ENCODE peak calls at places on chromosome 6, in ten cellular contexts. One of them, this sample, is unnamed.
A peak's percentile ranks its signal among the peaks of the same experiment; 100 is the strongest.

GRCh38 chr6:129513471-129513870 is 196.5 kb downstream of the ARHGAP18 start:
- DNase-seq in spleen: no peak
- DNase-seq in GM23338: no peak
- DNase-seq in transverse colon: no peak
- DNase-seq in SK-N-SH: no peak
- DNase-seq in upper lobe of left lung: no peak
- DNase-seq in suprapubic skin: no peak
- DNase-seq in prostate gland: no peak
- DNase-seq in Panc1: no peak
- DNase-seq in sigmoid colon: no peak
- DNase-seq in this sample: no peak

GRCh38 chr6:12528581-12529363 is 187.8 kb upstream of the PHACTR1 start:
- DNase-seq in upper lobe of left lung: no peak
- DNase-seq in sigmoid colon: no peak
- DNase-seq in Panc1: no peak
- DNase-seq in transverse colon: peak; percentile 40
- DNase-seq in GM23338: no peak
- DNase-seq in spleen: no peak
- DNase-seq in suprapubic skin: no peak
- DNase-seq in prostate gland: no peak
- DNase-seq in SK-N-SH: peak; percentile 72
- DNase-seq in this sample: no peak

GRCh38 chr6:159106627-159107241 is 61.9 kb upstream of the TAGAP start:
- DNase-seq in transverse colon: peak; percentile 83
- DNase-seq in prostate gland: peak; percentile 50
- DNase-seq in SK-N-SH: no peak
- DNase-seq in spleen: peak; percentile 90
- DNase-seq in GM23338: peak; percentile 90
- DNase-seq in upper lobe of left lung: peak; percentile 77
- DNase-seq in sigmoid colon: no peak
- DNase-seq in Panc1: peak; percentile 12
- DNase-seq in suprapubic skin: no peak
- DNase-seq in this sample: no peak

GRCh38 chr6:35298625-35299140 is 1.1 kb downstream of the DEF6 start:
- DNase-seq in suprapubic skin: peak; percentile 38
- DNase-seq in transverse colon: no peak
- DNase-seq in sigmoid colon: peak; percentile 34
- DNase-seq in prostate gland: no peak
- DNase-seq in spleen: no peak
- DNase-seq in SK-N-SH: no peak
- DNase-seq in upper lobe of left lung: no peak
- DNase-seq in Panc1: no peak
- DNase-seq in GM23338: no peak
- DNase-seq in this sample: no peak

GRCh38 chr6:73803562-73804221 is 107.7 kb downstream of the CD109 start:
- DNase-seq in transverse colon: peak; percentile 11
- DNase-seq in Panc1: no peak
- DNase-seq in upper lobe of left lung: peak; percentile 23
- DNase-seq in GM23338: peak; percentile 78
- DNase-seq in SK-N-SH: peak; percentile 19
- DNase-seq in sigmoid colon: no peak
- DNase-seq in suprapubic skin: no peak
- DNase-seq in spleen: no peak
- DNase-seq in prostate gland: no peak
- DNase-seq in this sample: no peak

GRCh38 chr6:169445661-169446581 is 192.3 kb upstream of the THBS2 start:
- DNase-seq in suprapubic skin: no peak
- DNase-seq in GM23338: peak; percentile 11
- DNase-seq in spleen: no peak
- DNase-seq in sigmoid colon: no peak
- DNase-seq in transverse colon: peak; percentile 48
- DNase-seq in Panc1: no peak
- DNase-seq in SK-N-SH: no peak
- DNase-seq in upper lobe of left lung: no peak
- DNase-seq in prostate gland: no peak
- DNase-seq in this sample: no peak

GRCh38 chr6:155310596-155310995 is 3.7 kb downstream of the TFB1M start:
- DNase-seq in upper lobe of left lung: no peak
- DNase-seq in transverse colon: no peak
- DNase-seq in SK-N-SH: no peak
- DNase-seq in spleen: no peak
- DNase-seq in Panc1: no peak
- DNase-seq in suprapubic skin: no peak
- DNase-seq in sigmoid colon: no peak
- DNase-seq in GM23338: no peak
- DNase-seq in prostate gland: no peak
- DNase-seq in this sample: no peak

GRCh38 chr6:169406794-169407193 is 153.1 kb upstream of the THBS2 start:
- DNase-seq in sigmoid colon: no peak
- DNase-seq in suprapubic skin: no peak
- DNase-seq in SK-N-SH: no peak
- DNase-seq in Panc1: no peak
- DNase-seq in prostate gland: no peak
- DNase-seq in transverse colon: no peak
- DNase-seq in upper lobe of left lung: no peak
- DNase-seq in spleen: no peak
- DNase-seq in GM23338: no peak
- DNase-seq in this sample: no peak

GRCh38 chr6:170286246-170286933 is 4.5 kb downstream of the DLL1 start:
- DNase-seq in prostate gland: no peak
- DNase-seq in sigmoid colon: peak; percentile 65
- DNase-seq in spleen: peak; percentile 76
- DNase-seq in upper lobe of left lung: no peak
- DNase-seq in transverse colon: peak; percentile 51
- DNase-seq in GM23338: no peak
- DNase-seq in suprapubic skin: no peak
- DNase-seq in Panc1: no peak
- DNase-seq in SK-N-SH: peak; percentile 70
- DNase-seq in this sample: no peak

GRCh38 chr6:1388081-1388926 is 1.1 kb upstream of the FOXF2 start:
- DNase-seq in transverse colon: no peak
- DNase-seq in SK-N-SH: no peak
- DNase-seq in spleen: no peak
- DNase-seq in Panc1: no peak
- DNase-seq in suprapubic skin: no peak
- DNase-seq in prostate gland: no peak
- DNase-seq in upper lobe of left lung: no peak
- DNase-seq in sigmoid colon: no peak
- DNase-seq in GM23338: peak; percentile 51
- DNase-seq in this sample: no peak

GRCh38 chr6:27891300-27891913 is 20.8 kb downstream of the OR2B2 start:
- DNase-seq in SK-N-SH: no peak
- DNase-seq in upper lobe of left lung: no peak
- DNase-seq in prostate gland: no peak
- DNase-seq in GM23338: no peak
- DNase-seq in spleen: no peak
- DNase-seq in suprapubic skin: no peak
- DNase-seq in Panc1: no peak
- DNase-seq in transverse colon: no peak
- DNase-seq in sigmoid colon: no peak
- DNase-seq in this sample: no peak

GRCh38 chr6:117352466-117353081 is 73.2 kb downstream of the ROS1 start:
- DNase-seq in transverse colon: no peak
- DNase-seq in prostate gland: no peak
- DNase-seq in suprapubic skin: no peak
- DNase-seq in GM23338: peak; percentile 53
- DNase-seq in sigmoid colon: no peak
- DNase-seq in SK-N-SH: no peak
- DNase-seq in Panc1: no peak
- DNase-seq in upper lobe of left lung: no peak
- DNase-seq in spleen: no peak
- DNase-seq in this sample: no peak

DNA sequence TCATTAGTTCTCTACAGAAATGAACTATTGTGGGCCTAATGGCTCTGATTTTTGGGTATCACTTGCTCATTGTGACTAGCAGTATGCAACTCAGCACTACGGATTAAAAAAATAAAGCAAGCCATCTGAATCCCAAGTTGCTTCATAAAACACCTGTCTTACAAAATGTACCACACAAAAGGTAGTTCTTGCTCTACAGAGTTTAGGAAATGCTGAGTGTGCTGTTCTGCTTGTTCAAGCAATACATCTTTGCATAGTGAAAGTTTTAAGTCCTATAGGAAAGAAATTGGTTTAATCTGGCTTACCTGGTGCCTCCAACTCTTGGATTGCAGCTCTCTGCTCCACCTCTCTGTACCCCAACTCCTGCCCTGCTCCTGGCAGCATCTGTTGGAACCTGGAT is 266.7 kb upstream of the AGPAT4 start:
- DNase-seq in GM23338: no peak
- DNase-seq in sigmoid colon: no peak
- DNase-seq in suprapubic skin: no peak
- DNase-seq in spleen: no peak
- DNase-seq in SK-N-SH: no peak
- DNase-seq in upper lobe of left lung: no peak
- DNase-seq in prostate gland: no peak
- DNase-seq in transverse colon: no peak
- DNase-seq in Panc1: no peak
- DNase-seq in this sample: no peak
- TF ChIP-seq POLR2AphosphoS5 in GM23338: no peak
- TF ChIP-seq POLR2AphosphoS5 in sigmoid colon: no peak
- TF ChIP-seq POLR2AphosphoS5 in suprapubic skin: no peak
- TF ChIP-seq POLR2AphosphoS5 in spleen: no peak
- TF ChIP-seq POLR2AphosphoS5 in SK-N-SH: no peak
- TF ChIP-seq POLR2AphosphoS5 in upper lobe of left lung: no peak
- TF ChIP-seq POLR2AphosphoS5 in prostate gland: no peak
- TF ChIP-seq POLR2AphosphoS5 in transverse colon: no peak
- TF ChIP-seq POLR2AphosphoS5 in Panc1: no peak
- TF ChIP-seq POLR2AphosphoS5 in this sample: no peak

GRCh38 chr6:111556004-111556403 is 49.7 kb downstream of the TRAF3IP2 start:
- DNase-seq in GM23338: no peak
- DNase-seq in spleen: no peak
- DNase-seq in transverse colon: no peak
- DNase-seq in SK-N-SH: no peak
- DNase-seq in sigmoid colon: no peak
- DNase-seq in Panc1: no peak
- DNase-seq in suprapubic skin: no peak
- DNase-seq in prostate gland: no peak
- DNase-seq in upper lobe of left lung: no peak
- DNase-seq in this sample: no peak

GRCh38 chr6:111553580-111553979 is 52.1 kb downstream of the TRAF3IP2 start:
- DNase-seq in spleen: no peak
- DNase-seq in sigmoid colon: no peak
- DNase-seq in suprapubic skin: no peak
- DNase-seq in SK-N-SH: no peak
- DNase-seq in Panc1: no peak
- DNase-seq in transverse colon: no peak
- DNase-seq in prostate gland: no peak
- DNase-seq in upper lobe of left lung: no peak
- DNase-seq in GM23338: no peak
- DNase-seq in this sample: no peak

GRCh38 chr6:111552999-111553398 is 52.7 kb downstream of the TRAF3IP2 start:
- DNase-seq in spleen: no peak
- DNase-seq in transverse colon: no peak
- DNase-seq in Panc1: no peak
- DNase-seq in upper lobe of left lung: no peak
- DNase-seq in SK-N-SH: no peak
- DNase-seq in suprapubic skin: no peak
- DNase-seq in prostate gland: no peak
- DNase-seq in GM23338: no peak
- DNase-seq in sigmoid colon: no peak
- DNase-seq in this sample: no peak

GRCh38 chr6:111552241-111552744 is 53.4 kb downstream of the TRAF3IP2 start:
- DNase-seq in transverse colon: peak; percentile 46
- DNase-seq in GM23338: peak; percentile 80
- DNase-seq in prostate gland: peak; percentile 72
- DNase-seq in sigmoid colon: peak; percentile 91
- DNase-seq in suprapubic skin: no peak
- DNase-seq in upper lobe of left lung: peak; percentile 71
- DNase-seq in Panc1: peak; percentile 46
- DNase-seq in spleen: no peak
- DNase-seq in SK-N-SH: peak; percentile 55
- DNase-seq in this sample: no peak

DNA sequence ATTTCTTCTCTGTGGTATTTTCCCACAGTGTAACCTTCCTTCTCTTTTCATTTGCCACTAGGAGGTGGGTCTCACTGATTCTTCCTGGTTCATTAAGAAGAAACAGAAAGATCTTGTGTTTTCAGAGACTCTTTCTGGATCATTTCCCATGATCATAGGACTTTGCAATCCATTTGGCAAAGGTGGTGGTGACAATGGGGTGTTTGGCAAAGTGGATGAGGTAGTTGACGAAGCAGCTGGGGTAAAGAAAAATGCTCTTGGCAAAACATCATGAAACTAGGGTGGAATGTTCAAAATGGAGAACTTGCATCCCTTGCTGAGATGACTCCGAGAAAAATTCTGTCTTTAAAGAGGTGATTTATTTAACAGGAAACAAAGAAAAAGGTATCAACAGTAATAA is 50.6 kb downstream of the TRAF3IP2 start:
- DNase-seq in suprapubic skin: no peak
- DNase-seq in GM23338: no peak
- DNase-seq in Panc1: no peak
- DNase-seq in upper lobe of left lung: no peak
- DNase-seq in prostate gland: no peak
- DNase-seq in transverse colon: no peak
- DNase-seq in spleen: no peak
- DNase-seq in SK-N-SH: no peak
- DNase-seq in sigmoid colon: no peak
- DNase-seq in this sample: no peak
- TF ChIP-seq POLR2AphosphoS5 in suprapubic skin: no peak
- TF ChIP-seq POLR2AphosphoS5 in GM23338: no peak
- TF ChIP-seq POLR2AphosphoS5 in Panc1: no peak
- TF ChIP-seq POLR2AphosphoS5 in upper lobe of left lung: no peak
- TF ChIP-seq POLR2AphosphoS5 in prostate gland: peak; percentile 48
- TF ChIP-seq POLR2AphosphoS5 in transverse colon: peak; percentile 13
- TF ChIP-seq POLR2AphosphoS5 in spleen: no peak
- TF ChIP-seq POLR2AphosphoS5 in SK-N-SH: no peak
- TF ChIP-seq POLR2AphosphoS5 in sigmoid colon: peak; percentile 29
- TF ChIP-seq POLR2AphosphoS5 in this sample: no peak

DNA sequence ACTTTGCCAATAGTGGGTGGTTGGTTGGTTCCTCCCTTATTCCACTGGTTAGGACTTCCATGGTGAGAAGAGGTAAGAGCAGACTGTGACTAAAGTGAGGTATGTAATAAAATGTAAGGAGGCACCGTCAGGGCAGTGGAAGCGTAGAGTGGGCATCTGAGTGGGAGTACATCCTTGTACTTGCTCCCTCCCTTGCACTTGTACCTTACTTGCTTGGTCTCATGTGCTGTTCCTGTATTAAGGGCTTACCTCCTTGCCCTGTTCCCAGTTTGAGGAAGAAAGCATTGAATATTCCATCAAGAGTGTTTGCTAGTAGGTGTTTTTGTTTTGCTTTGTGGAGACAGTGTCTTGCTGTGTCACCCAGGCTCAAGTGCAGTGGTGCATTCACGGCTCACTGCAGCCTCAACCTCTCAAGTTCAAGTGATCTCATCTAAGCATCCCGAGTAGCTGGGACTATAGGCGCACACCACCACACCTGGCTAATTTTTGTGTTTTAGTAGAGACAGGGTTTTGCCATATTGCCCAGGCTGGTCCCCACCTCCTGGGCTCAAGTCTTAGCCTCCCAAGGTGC is 25.5 kb downstream of the AMD1 start:
- DNase-seq in transverse colon: no peak
- DNase-seq in Panc1: no peak
- DNase-seq in SK-N-SH: no peak
- DNase-seq in GM23338: no peak
- DNase-seq in upper lobe of left lung: no peak
- DNase-seq in spleen: no peak
- DNase-seq in suprapubic skin: no peak
- DNase-seq in prostate gland: no peak
- DNase-seq in sigmoid colon: no peak
- DNase-seq in this sample: no peak
- TF ChIP-seq POLR2AphosphoS5 in transverse colon: no peak
- TF ChIP-seq POLR2AphosphoS5 in Panc1: no peak
- TF ChIP-seq POLR2AphosphoS5 in SK-N-SH: no peak
- TF ChIP-seq POLR2AphosphoS5 in GM23338: peak; percentile 39
- TF ChIP-seq POLR2AphosphoS5 in upper lobe of left lung: no peak
- TF ChIP-seq POLR2AphosphoS5 in spleen: no peak
- TF ChIP-seq POLR2AphosphoS5 in suprapubic skin: no peak
- TF ChIP-seq POLR2AphosphoS5 in prostate gland: no peak
- TF ChIP-seq POLR2AphosphoS5 in sigmoid colon: no peak
- TF ChIP-seq POLR2AphosphoS5 in this sample: peak; percentile 72

GRCh38 chr6:45613678-45614077 is 235.9 kb upstream of the SUPT3H start:
- DNase-seq in sigmoid colon: peak; percentile 79
- DNase-seq in SK-N-SH: no peak
- DNase-seq in upper lobe of left lung: no peak
- DNase-seq in transverse colon: peak; percentile 34
- DNase-seq in prostate gland: peak; percentile 78
- DNase-seq in GM23338: no peak
- DNase-seq in suprapubic skin: no peak
- DNase-seq in spleen: no peak
- DNase-seq in Panc1: no peak
- DNase-seq in this sample: no peak
- TF ChIP-seq POLR2AphosphoS5 in sigmoid colon: peak; percentile 39
- TF ChIP-seq POLR2AphosphoS5 in SK-N-SH: no peak
- TF ChIP-seq POLR2AphosphoS5 in upper lobe of left lung: no peak
- TF ChIP-seq POLR2AphosphoS5 in transverse colon: peak; percentile 45
- TF ChIP-seq POLR2AphosphoS5 in prostate gland: peak; percentile 84
- TF ChIP-seq POLR2AphosphoS5 in GM23338: no peak
- TF ChIP-seq POLR2AphosphoS5 in suprapubic skin: no peak
- TF ChIP-seq POLR2AphosphoS5 in spleen: no peak
- TF ChIP-seq POLR2AphosphoS5 in Panc1: no peak
- TF ChIP-seq POLR2AphosphoS5 in this sample: no peak

This sample was measured in GM12892.